ENCODE peak calls at places on chromosomes 7 and 10, in six cellular contexts. One of them, this sample, is unnamed.
A peak's percentile ranks its signal among the peaks of the same experiment; 100 is the strongest.

GRCh38 chr10:123606006-123606405 is 60.1 kb upstream of the GPR26 start:
- DNase-seq in SJSA1: no peak
- DNase-seq in uterus: no peak
- DNase-seq in transverse colon: no peak
- DNase-seq in MM.1S: no peak
- DNase-seq in fibroblast of lung: no peak
- DNase-seq in this sample: no peak

GRCh38 chr10:77163670-77164348 is 473.8 kb downstream of the KCNMA1 start:
- DNase-seq in SJSA1: peak; percentile 71
- DNase-seq in uterus: peak; percentile 91
- DNase-seq in transverse colon: peak; percentile 60
- DNase-seq in MM.1S: no peak
- DNase-seq in fibroblast of lung: peak; percentile 99
- DNase-seq in this sample: peak; percentile 34

GRCh38 chr7:134946260-134946659 is 40.0 kb upstream of the AGBL3 start:
- DNase-seq in SJSA1: no peak
- DNase-seq in uterus: no peak
- DNase-seq in transverse colon: no peak
- DNase-seq in MM.1S: no peak
- DNase-seq in fibroblast of lung: peak; percentile 35
- DNase-seq in this sample: no peak

GRCh38 chr10:299512-299911 is 164.3 kb downstream of the ZMYND11 start:
- DNase-seq in SJSA1: no peak
- DNase-seq in uterus: no peak
- DNase-seq in transverse colon: no peak
- DNase-seq in MM.1S: no peak
- DNase-seq in fibroblast of lung: no peak
- DNase-seq in this sample: no peak

GRCh38 chr7:636396-636795 is 90.1 kb upstream of the DNAAF5 start:
- DNase-seq in SJSA1: peak; percentile 8
- DNase-seq in uterus: no peak
- DNase-seq in transverse colon: no peak
- DNase-seq in MM.1S: no peak
- DNase-seq in fibroblast of lung: peak; percentile 23
- DNase-seq in this sample: no peak

GRCh38 chr10:59560990-59561389 is 148.7 kb downstream of the SLC16A9 start:
- DNase-seq in SJSA1: no peak
- DNase-seq in uterus: no peak
- DNase-seq in transverse colon: no peak
- DNase-seq in MM.1S: no peak
- DNase-seq in fibroblast of lung: no peak
- DNase-seq in this sample: no peak

GRCh38 chr10:71553371-71553900 is 156.7 kb downstream of the CDH23 start:
- DNase-seq in SJSA1: no peak
- DNase-seq in uterus: no peak
- DNase-seq in transverse colon: no peak
- DNase-seq in MM.1S: no peak
- DNase-seq in fibroblast of lung: no peak
- DNase-seq in this sample: no peak

GRCh38 chr10:32943854-32944661 is 14.0 kb downstream of the ITGB1 start:
- DNase-seq in SJSA1: no peak
- DNase-seq in uterus: no peak
- DNase-seq in transverse colon: peak; percentile 44
- DNase-seq in MM.1S: no peak
- DNase-seq in fibroblast of lung: peak; percentile 50
- DNase-seq in this sample: peak; percentile 70

GRCh38 chr7:122262246-122262645 is 42.3 kb downstream of the FEZF1 start:
- DNase-seq in SJSA1: no peak
- DNase-seq in uterus: no peak
- DNase-seq in transverse colon: no peak
- DNase-seq in MM.1S: no peak
- DNase-seq in fibroblast of lung: no peak
- DNase-seq in this sample: no peak

GRCh38 chr10:67602268-67602950 is 93.6 kb downstream of the CTNNA3 start:
- DNase-seq in SJSA1: peak; percentile 73
- DNase-seq in uterus: no peak
- DNase-seq in transverse colon: no peak
- DNase-seq in MM.1S: no peak
- DNase-seq in fibroblast of lung: peak; percentile 95
- DNase-seq in this sample: no peak

GRCh38 chr10:70856454-70856853 is 31.9 kb downstream of the PCBD1 start:
- DNase-seq in SJSA1: no peak
- DNase-seq in uterus: no peak
- DNase-seq in transverse colon: peak; percentile 24
- DNase-seq in MM.1S: peak; percentile 73
- DNase-seq in fibroblast of lung: no peak
- DNase-seq in this sample: no peak

GRCh38 chr7:42189535-42189934 is 47.5 kb downstream of the GLI3 start:
- DNase-seq in SJSA1: no peak
- DNase-seq in uterus: no peak
- DNase-seq in transverse colon: no peak
- DNase-seq in MM.1S: no peak
- DNase-seq in fibroblast of lung: peak; percentile 58
- DNase-seq in this sample: no peak

GRCh38 chr7:112515989-112516388 is 35.2 kb downstream of the LSMEM1 start:
- DNase-seq in SJSA1: no peak
- DNase-seq in uterus: no peak
- DNase-seq in transverse colon: no peak
- DNase-seq in MM.1S: no peak
- DNase-seq in fibroblast of lung: no peak
- DNase-seq in this sample: no peak

GRCh38 chr10:88582806-88583583 is at the start of gene RNLS:
- DNase-seq in SJSA1: no peak
- DNase-seq in uterus: peak; percentile 66
- DNase-seq in transverse colon: peak; percentile 78
- DNase-seq in MM.1S: peak; percentile 79
- DNase-seq in fibroblast of lung: peak; percentile 67
- DNase-seq in this sample: peak; percentile 72

GRCh38 chr7:140923358-140924006 is 1.2 kb downstream of the BRAF start:
- DNase-seq in SJSA1: no peak
- DNase-seq in uterus: no peak
- DNase-seq in transverse colon: no peak
- DNase-seq in MM.1S: no peak
- DNase-seq in fibroblast of lung: peak; percentile 16
- DNase-seq in this sample: peak; percentile 26

GRCh38 chr7:5773661-5774086 is 7.8 kb downstream of the RNF216 start:
- DNase-seq in SJSA1: peak; percentile 92
- DNase-seq in uterus: peak; percentile 60
- DNase-seq in transverse colon: no peak
- DNase-seq in MM.1S: no peak
- DNase-seq in fibroblast of lung: peak; percentile 98
- DNase-seq in this sample: no peak

GRCh38 chr10:103745264-103746247 is 109.8 kb downstream of the SH3PXD2A start:
- DNase-seq in SJSA1: no peak
- DNase-seq in uterus: no peak
- DNase-seq in transverse colon: peak; percentile 28
- DNase-seq in MM.1S: no peak
- DNase-seq in fibroblast of lung: peak; percentile 54
- DNase-seq in this sample: peak; percentile 51

GRCh38 chr7:112940314-112940732 is 146.3 kb downstream of the GPR85 start:
- DNase-seq in SJSA1: no peak
- DNase-seq in uterus: no peak
- DNase-seq in transverse colon: no peak
- DNase-seq in MM.1S: no peak
- DNase-seq in fibroblast of lung: no peak
- DNase-seq in this sample: no peak

GRCh38 chr10:47339186-47339735 is 8.9 kb upstream of the RBP3 start:
- DNase-seq in SJSA1: no peak
- DNase-seq in uterus: no peak
- DNase-seq in transverse colon: no peak
- DNase-seq in MM.1S: no peak
- DNase-seq in fibroblast of lung: no peak
- DNase-seq in this sample: no peak

GRCh38 chr7:105979405-105979804 is 16.3 kb downstream of the CDHR3 start:
- DNase-seq in SJSA1: no peak
- DNase-seq in uterus: no peak
- DNase-seq in transverse colon: no peak
- DNase-seq in MM.1S: no peak
- DNase-seq in fibroblast of lung: no peak
- DNase-seq in this sample: no peak

GRCh38 chr10:129274928-129275474 is 192.0 kb upstream of the MGMT start:
- DNase-seq in SJSA1: no peak
- DNase-seq in uterus: no peak
- DNase-seq in transverse colon: no peak
- DNase-seq in MM.1S: no peak
- DNase-seq in fibroblast of lung: no peak
- DNase-seq in this sample: no peak

GRCh38 chr10:77455538-77455937 is 182.1 kb downstream of the KCNMA1 start:
- DNase-seq in SJSA1: no peak
- DNase-seq in uterus: no peak
- DNase-seq in transverse colon: no peak
- DNase-seq in MM.1S: no peak
- DNase-seq in fibroblast of lung: peak; percentile 38
- DNase-seq in this sample: no peak

GRCh38 chr7:135710417-135711138 is 17.4 kb downstream of the SLC13A4 start:
- DNase-seq in SJSA1: no peak
- DNase-seq in uterus: no peak
- DNase-seq in transverse colon: no peak
- DNase-seq in MM.1S: no peak
- DNase-seq in fibroblast of lung: no peak
- DNase-seq in this sample: no peak

GRCh38 chr10:114259825-114260224 is 20.8 kb downstream of the VWA2 start:
- DNase-seq in SJSA1: no peak
- DNase-seq in uterus: peak; percentile 53
- DNase-seq in transverse colon: no peak
- DNase-seq in MM.1S: no peak
- DNase-seq in fibroblast of lung: peak; percentile 70
- DNase-seq in this sample: no peak

GRCh38 chr10:32004161-32004591 is 52.0 kb downstream of the KIF5B start:
- DNase-seq in SJSA1: peak; percentile 16
- DNase-seq in uterus: no peak
- DNase-seq in transverse colon: peak; percentile 11
- DNase-seq in MM.1S: peak; percentile 22
- DNase-seq in fibroblast of lung: peak; percentile 17
- DNase-seq in this sample: peak; percentile 56

GRCh38 chr10:86160890-86161585 is 205.6 kb downstream of the GRID1 start:
- DNase-seq in SJSA1: no peak
- DNase-seq in uterus: no peak
- DNase-seq in transverse colon: no peak
- DNase-seq in MM.1S: no peak
- DNase-seq in fibroblast of lung: no peak
- DNase-seq in this sample: no peak

GRCh38 chr7:151731022-151731441 is 145.9 kb downstream of the PRKAG2 start:
- DNase-seq in SJSA1: no peak
- DNase-seq in uterus: no peak
- DNase-seq in transverse colon: no peak
- DNase-seq in MM.1S: no peak
- DNase-seq in fibroblast of lung: no peak
- DNase-seq in this sample: peak; percentile 50

GRCh38 chr7:77859343-77859742 is 60.8 kb downstream of the PHTF2 start:
- DNase-seq in SJSA1: no peak
- DNase-seq in uterus: no peak
- DNase-seq in transverse colon: no peak
- DNase-seq in MM.1S: no peak
- DNase-seq in fibroblast of lung: no peak
- DNase-seq in this sample: no peak
- H3K4me1 ChIP-seq in SJSA1: no peaks in the 10 kb centered on the region
- H3K4me1 ChIP-seq in uterus: no peaks in the 10 kb centered on the region
- H3K4me1 ChIP-seq in transverse colon: no peaks in the 10 kb centered on the region
- H3K4me1 ChIP-seq in MM.1S: no peaks in the 10 kb centered on the region
- H3K4me1 ChIP-seq in fibroblast of lung: no peaks in the 10 kb centered on the region
- H3K4me1 ChIP-seq in this sample: no peaks in the 10 kb centered on the region

GRCh38 chr7:2806571-2806970 is 37.5 kb downstream of the GNA12 start:
- DNase-seq in SJSA1: no peak
- DNase-seq in uterus: no peak
- DNase-seq in transverse colon: no peak
- DNase-seq in MM.1S: no peak
- DNase-seq in fibroblast of lung: no peak
- DNase-seq in this sample: no peak
- H3K27ac ChIP-seq in SJSA1: no peak overlapping the region
- H3K27ac ChIP-seq in uterus: peak overlapping the region; percentile 63
- H3K27ac ChIP-seq in transverse colon: no peak overlapping the region
- H3K27ac ChIP-seq in MM.1S: no peak overlapping the region
- H3K27ac ChIP-seq in fibroblast of lung: no peak overlapping the region
- H3K27ac ChIP-seq in this sample: no peak overlapping the region

GRCh38 chr10:124740374-124741280 is 3.6 kb downstream of the FAM53B start:
- DNase-seq in SJSA1: no peak
- DNase-seq in uterus: peak; percentile 77
- DNase-seq in transverse colon: peak; percentile 65
- DNase-seq in MM.1S: no peak
- DNase-seq in fibroblast of lung: peak; percentile 44
- DNase-seq in this sample: peak; percentile 95

GRCh38 chr10:124743188-124744046 is 761 bp downstream of the FAM53B start:
- DNase-seq in SJSA1: peak; percentile 51
- DNase-seq in uterus: no peak
- DNase-seq in transverse colon: no peak
- DNase-seq in MM.1S: peak; percentile 40
- DNase-seq in fibroblast of lung: peak; percentile 44
- DNase-seq in this sample: no peak

GRCh38 chr10:124742418-124743187 is 1.6 kb downstream of the FAM53B start:
- DNase-seq in SJSA1: no peak
- DNase-seq in uterus: no peak
- DNase-seq in transverse colon: no peak
- DNase-seq in MM.1S: peak; percentile 37
- DNase-seq in fibroblast of lung: peak; percentile 39
- DNase-seq in this sample: peak; percentile 60

GRCh38 chr10:124741281-124741921 is 2.8 kb downstream of the FAM53B start:
- DNase-seq in SJSA1: peak; percentile 68
- DNase-seq in uterus: peak; percentile 91
- DNase-seq in transverse colon: peak; percentile 91
- DNase-seq in MM.1S: peak; percentile 72
- DNase-seq in fibroblast of lung: peak; percentile 63
- DNase-seq in this sample: peak; percentile 89

DNA sequence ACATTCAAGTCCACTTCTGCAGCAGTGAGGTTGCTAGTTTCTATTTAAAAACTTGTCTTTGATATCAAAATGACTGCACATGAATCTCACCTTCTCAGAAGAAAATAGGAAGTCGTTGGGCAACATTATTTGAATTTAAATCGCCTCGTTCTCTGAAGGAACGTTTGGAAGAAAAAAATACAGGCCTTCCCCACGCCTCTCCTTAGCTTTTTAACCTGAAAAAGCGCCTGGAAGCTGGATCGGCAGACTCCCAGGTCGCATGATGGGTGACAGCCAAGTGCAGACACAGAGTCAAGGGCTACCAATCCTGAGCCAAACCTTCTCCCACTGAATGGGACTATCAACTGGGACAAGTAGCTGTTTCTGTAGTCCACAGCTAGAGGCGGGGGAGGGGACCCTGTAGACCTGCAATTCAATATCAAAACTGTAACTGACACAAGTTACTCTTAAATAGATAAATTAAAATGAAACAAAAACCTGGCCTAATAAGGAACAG is 2.2 kb downstream of the FAM53B start:
- DNase-seq in SJSA1: no peak
- DNase-seq in uterus: peak; percentile 39
- DNase-seq in transverse colon: peak; percentile 19
- DNase-seq in MM.1S: no peak
- DNase-seq in fibroblast of lung: no peak
- DNase-seq in this sample: peak; percentile 49
- H3K4me1 ChIP-seq in SJSA1: peaks cover 32% of the 10 kb centered on the region
- H3K4me1 ChIP-seq in uterus: peaks cover 30% of the 10 kb centered on the region
- H3K4me1 ChIP-seq in transverse colon: peaks cover 60% of the 10 kb centered on the region
- H3K4me1 ChIP-seq in MM.1S: peaks cover 20% of the 10 kb centered on the region
- H3K4me1 ChIP-seq in fibroblast of lung: peaks cover 2% of the 10 kb centered on the region
- H3K4me1 ChIP-seq in this sample: peaks cover 23% of the 10 kb centered on the region

DNA sequence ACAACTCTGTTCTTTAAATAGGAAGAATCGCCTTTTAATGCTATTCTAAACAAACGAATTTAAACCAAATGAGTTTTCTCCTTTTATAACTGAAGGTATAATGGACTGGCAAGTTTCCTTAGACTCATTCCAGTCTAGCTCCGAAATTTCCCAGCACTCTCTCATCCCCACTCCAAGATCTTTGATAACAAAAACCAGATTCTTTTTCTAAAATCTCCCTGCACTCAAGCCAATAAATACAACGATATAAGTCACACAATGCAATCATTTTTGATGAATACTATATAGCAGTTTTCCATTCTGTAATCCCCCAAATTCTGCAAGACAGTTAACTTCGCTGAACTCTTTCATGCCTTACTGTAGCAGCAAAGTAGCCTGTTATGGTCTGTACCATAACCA is 1.9 kb downstream of the OGA start:
- DNase-seq in SJSA1: no peak
- DNase-seq in uterus: no peak
- DNase-seq in transverse colon: no peak
- DNase-seq in MM.1S: no peak
- DNase-seq in fibroblast of lung: no peak
- DNase-seq in this sample: no peak
- H3K27ac ChIP-seq in SJSA1: no peak overlapping the region
- H3K27ac ChIP-seq in uterus: peak overlapping the region; percentile 95
- H3K27ac ChIP-seq in transverse colon: peak overlapping the region; percentile 96
- H3K27ac ChIP-seq in MM.1S: peak overlapping the region; percentile 80
- H3K27ac ChIP-seq in fibroblast of lung: peak overlapping the region; percentile 33
- H3K27ac ChIP-seq in this sample: no peak overlapping the region